ENCODE peak calls at places on chromosomes 6 and 20, in seven cellular contexts. O, W, Y, E, D, X and Z are unnamed samples. For H3K36me3, the result is how much of the 10 kb centered on the place peaks cover.

GRCh38 chr6:786946-787763 is 94.2 kb upstream of the EXOC2 start:
- DNase-seq in O (no peak), W (peak), Y (no peak), E (no peak), D (peak), X (peak), Z (no peak)

GRCh38 chr20:56400001-56400640 is 7.7 kb downstream of the CSTF1 start:
- DNase-seq in O (peak), W (peak), Y (no peak), E (no peak), D (peak), X (peak), Z (peak)

GRCh38 chr20:59001068-59001448 is 6.0 kb downstream of the CTSZ start:
- DNase-seq in O (no peak), W (no peak), Y (no peak), E (no peak), D (no peak), X (no peak), Z (no peak)

GRCh38 chr20:57612436-57612835 is 7.8 kb downstream of the ZBP1 start:
- DNase-seq in O (no peak), W (no peak), Y (no peak), E (no peak), D (no peak), X (no peak), Z (no peak)

GRCh38 chr20:58094698-58095097 is 133.8 kb downstream of the ANKRD60 start:
- DNase-seq in O (no peak), W (no peak), Y (no peak), E (no peak), D (no peak), X (no peak), Z (no peak)

GRCh38 chr6:34044945-34045595 is 100.8 kb downstream of the GRM4 start:
- DNase-seq in O (no peak), W (no peak), Y (no peak), E (no peak), D (no peak), X (no peak), Z (no peak)

GRCh38 chr6:51108563-51109234 is 290.0 kb downstream of the TFAP2B start:
- DNase-seq in O (no peak), W (no peak), Y (no peak), E (no peak), D (no peak), X (no peak), Z (no peak)

GRCh38 chr20:50642288-50642803 is 49.0 kb downstream of the RIPOR3 start:
- DNase-seq in O (no peak), W (no peak), Y (no peak), E (no peak), D (no peak), X (no peak), Z (no peak)

GRCh38 chr6:24883618-24884017 is 52.1 kb downstream of the RIPOR2 start:
- DNase-seq in O (no peak), W (no peak), Y (no peak), E (no peak), D (no peak), X (no peak), Z (peak)

GRCh38 chr20:3670511-3670910 is 7.3 kb upstream of the GFRA4 start:
- DNase-seq in O (no peak), W (no peak), Y (no peak), E (no peak), D (no peak), X (peak), Z (no peak)

GRCh38 chr6:121780325-121781313 is 345.2 kb downstream of the GJA1 start:
- DNase-seq in O (no peak), W (no peak), Y (peak), E (no peak), D (no peak), X (no peak), Z (peak)

GRCh38 chr6:87029711-87030314 is 65.1 kb downstream of the CGA start:
- DNase-seq in O (no peak), W (peak), Y (no peak), E (no peak), D (peak), X (peak), Z (peak)

GRCh38 chr6:1670711-1671462 is 61.2 kb downstream of the FOXC1 start:
- DNase-seq in O (no peak), W (no peak), Y (no peak), E (no peak), D (no peak), X (peak), Z (peak)

GRCh38 chr20:23995905-23996666 is 7.5 kb upstream of the GGTLC1 start:
- DNase-seq in O (peak), W (peak), Y (peak), E (peak), D (peak), X (peak), Z (peak)

GRCh38 chr6:78629154-78629721 is 238.1 kb upstream of the IRAK1BP1 start:
- DNase-seq in O (no peak), W (no peak), Y (no peak), E (peak), D (peak), X (no peak), Z (peak)

GRCh38 chr6:151627689-151628444 is 134.1 kb downstream of the CCDC170 start:
- DNase-seq in O (no peak), W (no peak), Y (no peak), E (no peak), D (no peak), X (no peak), Z (no peak)

GRCh38 chr6:14121936-14122344 is 4.4 kb downstream of the CD83 start:
- DNase-seq in O (peak), W (no peak), Y (peak), E (no peak), D (no peak), X (no peak), Z (no peak)

GRCh38 chr6:103210686-103211085 is 1649.0 kb downstream of the HACE1 start:
- DNase-seq in O (no peak), W (no peak), Y (no peak), E (no peak), D (no peak), X (no peak), Z (no peak)

GRCh38 chr6:128275030-128275429 is 245.4 kb downstream of the PTPRK start:
- DNase-seq in O (no peak), W (no peak), Y (no peak), E (no peak), D (peak), X (no peak), Z (no peak)

GRCh38 chr6:111942561-111942960 is 69.3 kb upstream of the FYN start:
- DNase-seq in O (no peak), W (no peak), Y (no peak), E (no peak), D (no peak), X (no peak), Z (no peak)

GRCh38 chr20:55533601-55534000 is 471.7 kb downstream of the CBLN4 start:
- DNase-seq in O (no peak), W (no peak), Y (no peak), E (no peak), D (no peak), X (no peak), Z (no peak)

GRCh38 chr6:39274471-39274870 is 39.7 kb downstream of the KCNK17 start:
- DNase-seq in O (no peak), W (no peak), Y (no peak), E (no peak), D (no peak), X (no peak), Z (no peak)

GRCh38 chr6:28807682-28808280 is 116.0 kb downstream of the TRIM27 start:
- DNase-seq in O (no peak), W (peak), Y (no peak), E (no peak), D (peak), X (no peak), Z (peak)

GRCh38 chr6:17417817-17418216 is 24.4 kb downstream of the CAP2 start:
- DNase-seq in O (no peak), W (no peak), Y (no peak), E (no peak), D (no peak), X (peak), Z (peak)

GRCh38 chr6:38567436-38567835 is 72.3 kb downstream of the BTBD9 start:
- DNase-seq in O (peak), W (no peak), Y (no peak), E (peak), D (peak), X (peak), Z (peak)

GRCh38 chr20:24658920-24659660 is 189.7 kb downstream of the SYNDIG1 start:
- DNase-seq in O (no peak), W (no peak), Y (no peak), E (no peak), D (no peak), X (no peak), Z (no peak)

GRCh38 chr6:8017276-8017701 is 46.9 kb downstream of the BLOC1S5 start:
- DNase-seq in O (no peak), W (no peak), Y (no peak), E (no peak), D (no peak), X (no peak), Z (no peak)

GRCh38 chr6:35370799-35371493 is 28.6 kb downstream of the PPARD start:
- DNase-seq in O (no peak), W (no peak), Y (peak), E (no peak), D (no peak), X (no peak), Z (peak)

GRCh38 chr20:8515810-8516435 is 383.9 kb downstream of the PLCB1 start:
- DNase-seq in O (no peak), W (no peak), Y (no peak), E (no peak), D (no peak), X (no peak), Z (no peak)

GRCh38 chr6:8993111-8993510 is 557.8 kb upstream of the SLC35B3 start:
- DNase-seq in O (no peak), W (no peak), Y (no peak), E (no peak), D (no peak), X (no peak), Z (no peak)

DNA sequence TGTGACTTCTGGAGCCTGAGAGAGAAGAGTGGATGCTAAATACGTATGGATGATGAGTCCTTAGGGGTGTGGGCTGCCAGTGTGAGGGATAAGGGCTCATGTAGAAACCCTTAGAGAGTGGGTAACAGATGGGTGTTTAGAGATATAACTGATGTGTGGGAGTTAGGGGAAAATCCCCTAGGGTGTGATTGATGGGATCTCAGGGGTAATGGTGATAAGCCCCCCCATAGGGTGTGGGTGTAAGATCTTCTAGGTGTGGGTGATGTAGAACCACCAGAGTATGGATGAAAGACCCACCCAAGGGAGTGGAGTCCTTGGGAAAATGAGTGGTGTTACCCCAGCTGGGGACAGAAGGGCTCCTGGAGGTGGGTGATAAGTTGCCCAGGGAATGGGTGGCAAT is 26.3 kb downstream of the SLC12A5 start:
- DNase-seq in O (no peak), W (no peak), Y (no peak), E (no peak), D (no peak), X (no peak), Z (no peak)
- TF ChIP-seq CTCF in O (no peak), W (no peak), Y (no peak), E (no peak), D (no peak), X (no peak), Z (no peak)

DNA sequence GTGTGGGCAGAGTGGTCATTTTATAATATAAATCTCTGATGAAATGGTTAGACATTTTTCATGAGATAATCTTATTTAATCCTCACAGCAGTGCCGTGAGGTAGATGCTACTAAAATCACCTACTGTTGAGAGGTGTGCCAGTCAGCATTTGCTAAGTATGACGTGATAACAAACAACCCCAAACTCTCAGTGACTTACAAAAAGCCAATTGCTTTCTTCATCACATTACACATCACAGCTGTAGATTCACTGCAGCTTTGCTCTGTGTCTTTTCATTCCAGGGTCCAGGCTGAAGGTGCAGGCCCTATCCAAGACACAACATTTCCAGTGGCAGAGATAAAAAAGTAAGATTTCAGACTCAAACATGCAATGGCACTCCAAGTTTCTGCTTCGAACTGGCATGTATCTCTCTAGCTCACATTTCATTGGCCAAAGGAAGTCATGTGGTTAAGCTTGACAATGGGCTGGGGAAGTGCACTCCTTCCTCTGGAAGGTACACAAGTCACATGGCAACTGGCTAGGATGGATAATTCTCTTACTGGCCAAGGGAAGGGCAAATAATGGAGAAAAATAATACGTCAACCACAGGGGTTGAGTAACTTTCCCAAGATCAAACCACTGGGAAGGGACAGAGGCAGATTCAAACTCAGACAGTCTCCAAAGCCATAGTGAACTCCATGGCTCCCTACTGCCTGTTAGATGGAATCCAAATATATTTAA is 69.5 kb upstream of the EPB41L1 start:
- DNase-seq in O (no peak), W (no peak), Y (no peak), E (no peak), D (no peak), X (no peak), Z (peak)
- H3K4me3 ChIP-seq in O (no peak), W (no peak), Y (no peak), E (no peak), D (no peak), X (no peak), Z (no peak)

GRCh38 chr6:43172127-43173007 is 1.3 kb downstream of the SRF start:
- DNase-seq in O (peak), W (peak), Y (peak), E (peak), D (peak), X (peak), Z (peak)

GRCh38 chr6:43175676-43176422 is 4.8 kb downstream of the SRF start:
- DNase-seq in O (no peak), W (no peak), Y (no peak), E (no peak), D (no peak), X (no peak), Z (no peak)

GRCh38 chr6:43176423-43176786 is 5.3 kb downstream of the SRF start:
- DNase-seq in O (no peak), W (no peak), Y (no peak), E (no peak), D (no peak), X (no peak), Z (no peak)

GRCh38 chr6:43173496-43174262 is 2.6 kb downstream of the SRF start:
- DNase-seq in O (no peak), W (no peak), Y (no peak), E (no peak), D (no peak), X (peak), Z (no peak)

DNA sequence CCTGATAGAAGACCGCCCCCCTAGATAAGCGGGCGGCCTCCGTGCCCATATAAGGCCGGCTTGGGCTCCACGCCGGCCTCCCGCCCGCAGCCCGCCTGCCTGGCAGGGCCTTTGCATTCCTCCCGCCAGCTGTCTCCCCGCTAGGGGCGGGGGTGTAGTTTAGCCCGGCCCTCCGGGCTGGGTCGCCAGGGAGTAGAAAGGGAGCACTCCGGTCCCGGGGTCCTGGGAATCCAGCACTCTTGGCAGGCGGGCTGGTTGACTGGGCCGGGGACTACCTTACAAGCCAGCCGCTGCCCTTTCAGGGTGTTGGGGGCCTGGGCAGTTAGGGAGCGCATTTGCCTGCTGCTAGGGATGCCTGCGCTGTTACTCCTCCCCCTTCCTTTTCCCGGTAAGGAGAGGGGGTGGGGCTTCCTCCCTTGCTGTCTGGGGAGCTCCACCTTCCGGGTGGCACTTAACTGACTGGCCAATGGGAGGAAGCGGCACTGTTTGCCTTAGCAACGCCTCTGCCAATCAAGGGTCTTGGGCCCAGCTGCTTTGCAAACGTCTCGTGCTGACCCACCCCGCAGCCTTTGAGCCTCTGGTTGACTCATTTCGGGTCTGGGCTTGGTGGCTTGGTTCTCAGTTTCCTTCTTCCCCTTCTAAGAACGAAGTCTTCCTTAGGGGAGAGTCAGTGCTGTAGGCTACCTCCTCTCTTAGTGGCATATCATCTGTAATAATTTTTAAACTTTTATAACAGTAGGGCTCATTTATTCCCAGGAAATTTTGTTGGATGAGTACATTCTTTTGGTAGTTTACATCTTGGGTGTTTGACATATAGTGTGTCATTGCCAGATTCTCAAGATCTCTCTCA is 3.4 kb downstream of the SRF start:
- DNase-seq in O (peak), W (peak), Y (peak), E (peak), D (peak), X (peak), Z (peak)
- H3K36me3 ChIP-seq in O (under half), W (half or more), Y (under half), E (under half), D (under half), X (under half), Z (under half)

DNA sequence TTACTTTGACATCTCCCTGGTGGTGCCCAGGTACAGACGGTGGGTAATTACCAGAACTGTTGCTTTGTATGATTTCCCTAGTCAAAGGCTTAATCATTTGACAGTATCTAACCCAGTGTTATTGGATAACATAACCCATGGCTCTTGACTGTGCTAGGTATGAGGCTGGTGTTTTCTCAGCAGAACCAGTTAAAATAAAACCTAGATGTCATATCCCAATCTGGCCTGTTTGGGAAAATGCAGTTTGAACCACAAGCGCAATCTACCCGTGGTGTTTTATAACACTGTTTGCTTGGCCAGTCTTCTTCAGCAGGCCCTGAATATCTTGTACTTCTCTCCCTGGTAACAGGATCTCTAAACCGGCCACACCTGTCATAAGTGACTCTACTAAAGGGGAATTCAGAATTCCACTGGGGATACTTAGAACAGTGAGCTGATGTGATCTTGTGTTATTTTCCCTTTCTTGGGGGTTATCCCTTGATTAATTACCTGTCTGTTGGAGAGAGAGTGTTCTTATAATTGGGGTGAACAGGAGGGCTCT is 32.8 kb downstream of the PPP1R14C start:
- DNase-seq in O (no peak), W (no peak), Y (no peak), E (no peak), D (no peak), X (no peak), Z (no peak)
- TF ChIP-seq CTCF in O (no peak), W (no peak), Y (no peak), E (no peak), D (no peak), X (no peak), Z (no peak)

GRCh38 chr20:11277170-11277569 is 603.4 kb upstream of the JAG1 start:
- DNase-seq in O (no peak), W (no peak), Y (no peak), E (no peak), D (no peak), X (no peak), Z (no peak)
- H3K4me3 ChIP-seq in O (no peak), W (no peak), Y (no peak), E (no peak), D (no peak), X (no peak), Z (no peak)